ENCODE peak calls at places on chromosomes 4 and X, in four cellular contexts. O is IMR-90, J is GM12878, Y is endothelial cell of umbilical vein. T is an unnamed sample.

GRCh38 chr4:90226734-90227133 is 99.5 kb downstream of the CCSER1 start:
- DNase-seq in O (no peak), J (no peak), Y (no peak), T (no peak)

GRCh38 chr4:123158576-123158975 is 236.2 kb upstream of the NUDT6 start:
- DNase-seq in O (no peak), J (no peak), Y (peak; percentile 8), T (no peak)

GRCh38 chr4:113825272-113825671 is 63.7 kb upstream of the CAMK2D start:
- DNase-seq in O (no peak), J (peak; percentile 95), Y (no peak), T (no peak)

GRCh38 chr4:25350561-25350960 is 26.5 kb upstream of the ANAPC4 start:
- DNase-seq in O (no peak), J (no peak), Y (no peak), T (no peak)

GRCh38 chr4:7781361-7781760 is 158.3 kb downstream of the AFAP1 start:
- DNase-seq in O (peak; percentile 71), J (no peak), Y (peak; percentile 78), T (peak; percentile 40)

GRCh38 chr4:168740686-168741085 is 243.8 kb downstream of the PALLD start:
- DNase-seq in O (no peak), J (no peak), Y (no peak), T (no peak)

GRCh38 chrX:107135076-107135964 is 16.7 kb upstream of the RBM41 start:
- DNase-seq in O (peak; percentile 54), J (no peak), Y (no peak), T (no peak)

GRCh38 chr4:125368684-125369083 is 53.9 kb downstream of the FAT4 start:
- DNase-seq in O (peak; percentile 84), J (no peak), Y (peak; percentile 84), T (no peak)

GRCh38 chrX:18424482-18425198 is 768 bp upstream of the CDKL5 start:
- DNase-seq in O (peak; percentile 70), J (no peak), Y (peak; percentile 41), T (peak; percentile 5)

GRCh38 chr4:54256491-54257167 is 27.5 kb downstream of the PDGFRA start:
- DNase-seq in O (no peak), J (no peak), Y (no peak), T (no peak)

GRCh38 chr4:8402640-8403039 is 37.9 kb downstream of the ACOX3 start:
- DNase-seq in O (no peak), J (no peak), Y (peak; percentile 62), T (no peak)

GRCh38 chr4:168825975-168826374 is 184.1 kb downstream of the CBR4 start:
- DNase-seq in O (peak; percentile 81), J (no peak), Y (no peak), T (no peak)

GRCh38 chr4:140308366-140309123 is 64.9 kb upstream of the SCOC start:
- DNase-seq in O (peak; percentile 98), J (no peak), Y (no peak), T (peak; percentile 4)

GRCh38 chr4:18105023-18106011 is 83.8 kb upstream of the LCORL start:
- DNase-seq in O (no peak), J (peak; percentile 34), Y (peak; percentile 57), T (no peak)

GRCh38 chrX:55924574-55924973 is 207.0 kb downstream of the RRAGB start:
- DNase-seq in O (no peak), J (no peak), Y (no peak), T (no peak)

GRCh38 chr4:36310237-36310636 is 28.8 kb downstream of the DTHD1 start:
- DNase-seq in O (no peak), J (no peak), Y (no peak), T (no peak)

GRCh38 chr4:135383889-135384288 is 1182.3 kb upstream of the PABPC4L start:
- DNase-seq in O (no peak), J (no peak), Y (no peak), T (no peak)

GRCh38 chr4:112865443-112865842 is 184.0 kb upstream of the ANK2 start:
- DNase-seq in O (no peak), J (no peak), Y (no peak), T (no peak)

GRCh38 chr4:3871181-3871852 is 105.1 kb downstream of the ADRA2C start:
- DNase-seq in O (no peak), J (no peak), Y (no peak), T (peak; percentile 7)

GRCh38 chr4:78493731-78494130 is 57.8 kb upstream of the ANXA3 start:
- DNase-seq in O (no peak), J (no peak), Y (no peak), T (no peak)

GRCh38 chr4:78496021-78496643 is 55.4 kb upstream of the ANXA3 start:
- DNase-seq in O (no peak), J (no peak), Y (no peak), T (no peak)
- TF ChIP-seq FOS in O (no peak), J (no peak), Y (no peak), T (no peak)

DNA sequence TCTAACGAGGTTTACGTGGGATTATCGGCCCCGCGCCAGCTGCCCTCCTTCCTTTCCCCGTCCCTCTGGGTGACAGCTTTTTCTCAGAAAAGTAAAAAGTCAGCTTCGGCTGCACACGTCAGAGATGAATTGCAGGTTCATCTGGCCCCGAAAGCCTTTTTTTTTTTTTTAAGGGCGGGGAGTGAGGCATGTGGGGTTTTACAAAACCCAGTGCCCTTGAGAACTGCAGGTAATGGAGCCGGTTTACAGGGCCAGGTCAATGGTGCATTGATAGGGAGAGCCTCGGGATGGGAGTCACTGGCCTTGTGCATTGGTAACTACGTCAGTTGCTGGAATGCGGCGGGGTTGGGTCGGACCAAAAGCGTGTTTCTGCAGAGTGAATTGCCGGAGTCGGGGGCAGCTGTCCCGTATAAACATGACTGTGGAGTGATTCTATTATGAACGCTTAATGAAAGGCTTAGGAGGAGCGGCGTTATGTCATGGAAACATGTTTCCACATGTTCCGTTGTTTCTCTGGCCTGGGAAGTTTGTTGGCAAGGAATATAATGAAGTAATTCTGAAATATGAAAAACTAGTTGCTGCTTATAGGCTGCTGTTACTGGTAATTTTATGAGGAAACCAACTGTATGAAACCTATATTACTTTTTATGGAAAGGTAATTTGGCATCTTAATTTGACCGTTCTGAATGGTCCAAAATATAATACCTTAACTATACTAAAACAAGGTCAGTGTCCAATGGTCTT is 1.1 kb downstream of the HSPA4L start:
- DNase-seq in O (peak; percentile 65), J (no peak), Y (peak; percentile 89), T (peak; percentile 37)
- TF ChIP-seq FOS in O (no peak), J (no peak), Y (no peak), T (no peak)

DNA sequence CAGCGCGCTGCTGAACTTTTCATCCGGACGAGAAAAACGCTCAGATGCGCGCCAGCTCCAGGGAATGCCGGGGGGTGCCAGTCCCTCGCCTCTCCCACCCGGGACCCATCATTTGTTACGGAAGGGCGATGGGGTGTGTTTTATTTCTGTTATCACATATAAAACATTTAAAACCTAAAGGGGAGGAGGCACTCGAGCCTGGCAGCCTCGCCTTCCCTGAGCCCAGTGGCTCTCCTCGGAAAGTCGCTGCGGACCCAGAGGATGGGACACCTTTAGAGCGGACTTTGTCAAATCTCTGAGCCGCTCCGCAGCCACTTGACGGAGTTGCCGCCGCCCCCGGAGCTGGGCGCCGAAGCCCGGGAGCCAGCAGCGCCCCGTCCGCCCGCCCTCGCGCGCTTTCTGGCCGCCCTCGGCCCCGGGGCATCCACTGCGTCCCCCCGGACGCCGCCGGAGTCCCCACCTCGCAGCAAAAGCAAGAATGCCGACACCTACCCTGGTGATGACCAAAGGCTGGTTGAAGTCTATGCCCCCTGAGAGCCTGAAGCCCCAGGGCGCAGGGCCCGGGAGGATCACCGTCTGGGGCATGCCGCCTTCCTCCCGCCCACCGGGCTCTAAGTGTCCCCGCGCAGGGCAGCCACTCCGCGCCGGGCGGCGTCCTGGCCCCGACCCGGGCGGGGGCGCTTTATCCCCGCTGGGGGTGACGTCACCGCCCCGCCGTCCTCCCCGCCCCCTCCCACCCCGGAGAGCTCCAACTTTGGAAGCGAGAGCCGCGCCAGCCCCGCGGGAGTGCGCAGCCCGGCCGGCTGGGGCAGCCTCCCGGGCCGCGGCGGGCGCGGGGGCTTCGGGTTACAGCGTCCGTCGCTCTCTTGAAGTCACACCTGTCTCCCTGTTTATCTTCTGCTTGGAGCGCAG is at the start of gene PDLIM3:
- DNase-seq in O (peak; percentile 30), J (no peak), Y (peak; percentile 65), T (peak; percentile 70)
- TF ChIP-seq FOS in O (no peak), J (no peak), Y (no peak), T (no peak)

GRCh38 chr4:1981251-1982055 is 27.3 kb downstream of the NELFA start:
- DNase-seq in O (peak; percentile 11), J (no peak), Y (no peak), T (peak; percentile 74)

GRCh38 chr4:1982124-1983052 is 26.4 kb downstream of the NELFA start:
- DNase-seq in O (no peak), J (no peak), Y (no peak), T (no peak)

GRCh38 chr4:1983846-1984405 is 24.8 kb downstream of the NELFA start:
- DNase-seq in O (no peak), J (no peak), Y (no peak), T (no peak)

GRCh38 chr4:1984406-1985191 is 24.2 kb downstream of the NELFA start:
- DNase-seq in O (no peak), J (no peak), Y (no peak), T (no peak)

DNA sequence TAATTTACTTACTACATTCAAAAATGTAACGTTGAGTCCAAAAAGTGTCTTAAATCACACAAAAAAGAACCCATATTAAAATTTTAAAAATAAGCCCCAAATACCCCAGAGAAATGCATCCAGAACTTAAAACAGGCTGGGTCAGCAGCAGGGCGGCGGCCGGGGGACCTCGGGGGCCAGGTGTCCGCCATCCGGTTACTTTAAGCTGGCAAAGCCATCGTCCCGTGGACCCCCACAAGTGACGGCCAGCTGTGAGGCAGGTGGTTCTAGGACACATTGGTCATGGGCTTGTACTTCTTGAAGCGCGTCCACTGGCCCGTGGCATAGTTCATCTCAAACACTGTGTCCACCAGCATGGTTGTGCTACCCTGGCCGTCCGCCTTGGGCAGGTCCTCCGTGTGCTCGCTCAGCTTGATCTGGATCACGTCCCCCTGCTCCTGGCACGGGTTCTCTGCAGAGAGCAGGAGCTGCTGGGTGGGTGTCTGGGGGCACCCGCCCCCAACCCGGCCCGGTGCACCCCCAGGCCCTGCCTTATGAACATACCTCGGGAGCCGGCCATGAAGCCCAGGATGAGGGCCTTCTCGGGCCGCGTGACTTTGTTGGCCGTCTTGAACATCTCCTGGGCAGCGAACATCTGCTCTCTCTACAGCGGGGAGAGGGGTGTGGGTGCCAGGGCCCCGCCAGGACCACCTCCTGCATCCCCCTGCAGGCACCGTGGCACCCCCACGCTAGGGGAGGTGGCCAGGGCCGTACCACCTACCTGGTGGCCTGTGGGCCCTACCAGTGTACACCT is 25.5 kb downstream of the NELFA start:
- DNase-seq in O (no peak), J (no peak), Y (no peak), T (no peak)
- TF ChIP-seq FOS in O (no peak), J (no peak), Y (no peak), T (no peak)

DNA sequence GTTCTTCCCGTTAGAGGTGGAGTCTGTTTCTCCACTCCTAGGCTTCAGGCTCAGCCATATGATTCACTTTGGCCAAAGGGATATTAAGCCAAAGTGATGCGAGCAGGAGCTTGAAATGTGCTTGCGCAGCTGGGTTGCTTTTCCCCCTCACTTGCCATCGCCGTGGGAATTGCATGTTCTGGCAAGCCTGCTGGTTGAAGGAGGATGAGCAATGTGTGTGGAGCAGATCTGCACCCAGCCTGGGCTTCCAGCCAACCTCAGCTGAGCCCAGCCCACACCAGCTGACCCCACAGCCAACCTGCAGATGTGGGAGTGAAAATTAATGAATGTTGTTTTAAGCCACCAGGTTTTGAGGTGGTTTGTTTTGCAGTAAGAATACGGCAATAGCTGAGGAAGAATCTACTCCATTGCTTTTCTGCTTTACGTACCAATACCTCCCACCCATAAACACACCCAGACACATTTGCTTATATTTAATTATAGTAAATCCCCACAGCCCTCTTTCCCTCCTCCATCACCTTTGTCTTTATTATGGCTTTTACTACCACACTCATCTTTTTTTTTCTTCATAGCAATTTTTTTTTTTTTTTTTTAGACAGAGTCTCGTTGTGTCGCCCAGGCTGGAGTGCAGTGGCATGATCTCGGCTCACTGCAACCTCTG is 132.8 kb upstream of the FUNDC1 start:
- DNase-seq in O (peak; percentile 91), J (no peak), Y (peak; percentile 4), T (peak; percentile 5)
- TF ChIP-seq FOS in O (no peak), J (no peak), Y (no peak), T (no peak)

T was measured in K562.